ENCODE peak calls at places on chromosomes 12 and 14, in seven cellular contexts. One of them, this sample, is unnamed.

GRCh38 chr12:121499929-121500793 is 80.7 kb downstream of the KDM2B start:
- DNase-seq in psoas muscle: peak
- DNase-seq in caudate nucleus: no peak
- DNase-seq in upper lobe of right lung: peak
- DNase-seq in tibial nerve: peak
- DNase-seq in ovary: peak
- DNase-seq in esophagus muscularis mucosa: peak
- DNase-seq in this sample: peak

GRCh38 chr12:50642755-50643154 is 121.1 kb upstream of the ATF1 start:
- DNase-seq in psoas muscle: no peak
- DNase-seq in caudate nucleus: no peak
- DNase-seq in upper lobe of right lung: no peak
- DNase-seq in tibial nerve: no peak
- DNase-seq in ovary: no peak
- DNase-seq in esophagus muscularis mucosa: no peak
- DNase-seq in this sample: no peak

GRCh38 chr14:67602071-67602470 is 2.0 kb upstream of the PIGH start:
- DNase-seq in psoas muscle: no peak
- DNase-seq in caudate nucleus: no peak
- DNase-seq in upper lobe of right lung: no peak
- DNase-seq in tibial nerve: no peak
- DNase-seq in ovary: no peak
- DNase-seq in esophagus muscularis mucosa: no peak
- DNase-seq in this sample: no peak

GRCh38 chr12:6363330-6364036 is 11.9 kb downstream of the SCNN1A start:
- DNase-seq in psoas muscle: peak
- DNase-seq in caudate nucleus: no peak
- DNase-seq in upper lobe of right lung: peak
- DNase-seq in tibial nerve: peak
- DNase-seq in ovary: peak
- DNase-seq in esophagus muscularis mucosa: peak
- DNase-seq in this sample: peak

GRCh38 chr12:32486158-32486557 is 86.8 kb downstream of the FGD4 start:
- DNase-seq in psoas muscle: no peak
- DNase-seq in caudate nucleus: no peak
- DNase-seq in upper lobe of right lung: no peak
- DNase-seq in tibial nerve: no peak
- DNase-seq in ovary: no peak
- DNase-seq in esophagus muscularis mucosa: no peak
- DNase-seq in this sample: no peak

GRCh38 chr14:69045857-69046351 is 66.8 kb upstream of the ACTN1 start:
- DNase-seq in psoas muscle: no peak
- DNase-seq in caudate nucleus: no peak
- DNase-seq in upper lobe of right lung: no peak
- DNase-seq in tibial nerve: no peak
- DNase-seq in ovary: peak
- DNase-seq in esophagus muscularis mucosa: no peak
- DNase-seq in this sample: peak

GRCh38 chr12:104975621-104976343 is 10.3 kb upstream of the NOPCHAP1 start:
- DNase-seq in psoas muscle: no peak
- DNase-seq in caudate nucleus: no peak
- DNase-seq in upper lobe of right lung: no peak
- DNase-seq in tibial nerve: no peak
- DNase-seq in ovary: no peak
- DNase-seq in esophagus muscularis mucosa: no peak
- DNase-seq in this sample: no peak

GRCh38 chr14:53032161-53032803 is 81.4 kb upstream of the FERMT2 start:
- DNase-seq in psoas muscle: no peak
- DNase-seq in caudate nucleus: no peak
- DNase-seq in upper lobe of right lung: no peak
- DNase-seq in tibial nerve: no peak
- DNase-seq in ovary: no peak
- DNase-seq in esophagus muscularis mucosa: no peak
- DNase-seq in this sample: no peak

GRCh38 chr14:106803379-106803778 is 1277.0 kb downstream of the TMEM121 start:
- DNase-seq in psoas muscle: no peak
- DNase-seq in caudate nucleus: no peak
- DNase-seq in upper lobe of right lung: no peak
- DNase-seq in tibial nerve: no peak
- DNase-seq in ovary: no peak
- DNase-seq in esophagus muscularis mucosa: no peak
- DNase-seq in this sample: no peak

DNA sequence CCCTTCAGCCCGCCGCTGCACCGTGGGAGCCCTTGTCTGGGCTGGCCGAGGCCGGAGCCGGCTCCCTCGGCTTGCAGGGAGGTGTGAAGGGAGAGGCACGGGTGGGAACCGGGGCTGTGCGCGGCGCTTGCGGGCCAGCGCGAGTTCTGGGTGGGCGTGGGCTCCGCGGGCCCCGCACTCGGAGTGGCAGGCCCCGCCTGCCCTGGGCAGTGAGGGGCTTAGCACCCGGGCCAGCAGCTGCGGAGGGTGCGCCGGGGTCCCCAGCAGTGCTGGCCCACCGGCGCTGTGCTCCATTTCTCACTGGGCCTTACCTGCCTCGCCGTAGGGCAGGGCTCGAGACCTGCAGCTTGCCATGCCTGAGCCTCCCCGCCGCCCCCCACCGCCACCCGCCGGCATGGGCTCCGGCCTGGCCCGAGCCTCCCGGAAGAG is 21.4 kb downstream of the TMEM121 start:
- DNase-seq in psoas muscle: peak
- DNase-seq in caudate nucleus: no peak
- DNase-seq in upper lobe of right lung: peak
- DNase-seq in tibial nerve: no peak
- DNase-seq in ovary: no peak
- DNase-seq in esophagus muscularis mucosa: no peak
- DNase-seq in this sample: no peak
- H3K27ac ChIP-seq in psoas muscle: no peak
- H3K27ac ChIP-seq in caudate nucleus: no peak
- H3K27ac ChIP-seq in upper lobe of right lung: no peak
- H3K27ac ChIP-seq in tibial nerve: no peak
- H3K27ac ChIP-seq in ovary: no peak
- H3K27ac ChIP-seq in esophagus muscularis mucosa: no peak
- H3K27ac ChIP-seq in this sample: no peak

GRCh38 chr12:48813464-48814312 is 4.6 kb upstream of the CACNB3 start:
- DNase-seq in psoas muscle: no peak
- DNase-seq in caudate nucleus: no peak
- DNase-seq in upper lobe of right lung: no peak
- DNase-seq in tibial nerve: no peak
- DNase-seq in ovary: peak
- DNase-seq in esophagus muscularis mucosa: no peak
- DNase-seq in this sample: no peak

GRCh38 chr12:48812389-48812788 is 5.9 kb upstream of the CACNB3 start:
- DNase-seq in psoas muscle: no peak
- DNase-seq in caudate nucleus: no peak
- DNase-seq in upper lobe of right lung: no peak
- DNase-seq in tibial nerve: no peak
- DNase-seq in ovary: no peak
- DNase-seq in esophagus muscularis mucosa: no peak
- DNase-seq in this sample: no peak

GRCh38 chr12:48811454-48812090 is 6.7 kb upstream of the CACNB3 start:
- DNase-seq in psoas muscle: no peak
- DNase-seq in caudate nucleus: no peak
- DNase-seq in upper lobe of right lung: no peak
- DNase-seq in tibial nerve: no peak
- DNase-seq in ovary: no peak
- DNase-seq in esophagus muscularis mucosa: no peak
- DNase-seq in this sample: no peak

GRCh38 chr12:48814313-48815280 is 3.7 kb upstream of the CACNB3 start:
- DNase-seq in psoas muscle: peak
- DNase-seq in caudate nucleus: no peak
- DNase-seq in upper lobe of right lung: peak
- DNase-seq in tibial nerve: peak
- DNase-seq in ovary: peak
- DNase-seq in esophagus muscularis mucosa: no peak
- DNase-seq in this sample: peak

GRCh38 chr12:48810817-48811453 is 7.4 kb upstream of the CACNB3 start:
- DNase-seq in psoas muscle: no peak
- DNase-seq in caudate nucleus: no peak
- DNase-seq in upper lobe of right lung: no peak
- DNase-seq in tibial nerve: no peak
- DNase-seq in ovary: peak
- DNase-seq in esophagus muscularis mucosa: no peak
- DNase-seq in this sample: no peak
- H3K27ac ChIP-seq in psoas muscle: no peak
- H3K27ac ChIP-seq in caudate nucleus: no peak
- H3K27ac ChIP-seq in upper lobe of right lung: no peak
- H3K27ac ChIP-seq in tibial nerve: peak
- H3K27ac ChIP-seq in ovary: peak
- H3K27ac ChIP-seq in esophagus muscularis mucosa: peak
- H3K27ac ChIP-seq in this sample: no peak

GRCh38 chr14:94975366-94975765 is 182.0 kb downstream of the DICER1 start:
- DNase-seq in psoas muscle: no peak
- DNase-seq in caudate nucleus: no peak
- DNase-seq in upper lobe of right lung: no peak
- DNase-seq in tibial nerve: no peak
- DNase-seq in ovary: no peak
- DNase-seq in esophagus muscularis mucosa: peak
- DNase-seq in this sample: no peak
- H3K27ac ChIP-seq in psoas muscle: no peak
- H3K27ac ChIP-seq in caudate nucleus: no peak
- H3K27ac ChIP-seq in upper lobe of right lung: no peak
- H3K27ac ChIP-seq in tibial nerve: no peak
- H3K27ac ChIP-seq in ovary: no peak
- H3K27ac ChIP-seq in esophagus muscularis mucosa: no peak
- H3K27ac ChIP-seq in this sample: no peak

GRCh38 chr12:29320295-29321090 is 60.5 kb downstream of the ERGIC2 start:
- DNase-seq in psoas muscle: no peak
- DNase-seq in caudate nucleus: no peak
- DNase-seq in upper lobe of right lung: no peak
- DNase-seq in tibial nerve: no peak
- DNase-seq in ovary: no peak
- DNase-seq in esophagus muscularis mucosa: no peak
- DNase-seq in this sample: no peak
- H3K27ac ChIP-seq in psoas muscle: no peak
- H3K27ac ChIP-seq in caudate nucleus: no peak
- H3K27ac ChIP-seq in upper lobe of right lung: no peak
- H3K27ac ChIP-seq in tibial nerve: no peak
- H3K27ac ChIP-seq in ovary: no peak
- H3K27ac ChIP-seq in esophagus muscularis mucosa: no peak
- H3K27ac ChIP-seq in this sample: no peak

DNA sequence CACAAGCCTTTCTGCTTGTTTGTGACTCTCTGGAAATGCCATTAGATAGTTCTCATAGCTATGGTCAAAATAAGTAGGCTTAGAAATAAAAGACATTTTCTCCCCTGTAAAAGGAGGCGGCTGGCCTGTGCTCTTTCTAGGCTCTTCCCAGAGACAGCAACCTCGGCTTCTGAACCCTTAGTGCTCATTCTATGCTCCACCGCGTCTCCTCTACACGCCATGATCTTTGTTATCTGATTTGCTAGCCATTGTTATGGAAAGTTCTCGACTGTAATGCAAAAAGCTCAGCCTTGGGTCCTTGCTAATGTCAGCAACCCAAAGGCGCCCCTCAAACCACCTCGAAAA is 64.5 kb downstream of the CRADD start:
- DNase-seq in psoas muscle: no peak
- DNase-seq in caudate nucleus: no peak
- DNase-seq in upper lobe of right lung: no peak
- DNase-seq in tibial nerve: no peak
- DNase-seq in ovary: no peak
- DNase-seq in esophagus muscularis mucosa: no peak
- DNase-seq in this sample: no peak
- H3K27ac ChIP-seq in psoas muscle: peak
- H3K27ac ChIP-seq in caudate nucleus: peak
- H3K27ac ChIP-seq in upper lobe of right lung: peak
- H3K27ac ChIP-seq in tibial nerve: peak
- H3K27ac ChIP-seq in ovary: peak
- H3K27ac ChIP-seq in esophagus muscularis mucosa: peak
- H3K27ac ChIP-seq in this sample: peak

GRCh38 chr14:105533811-105534498 is 7.6 kb downstream of the TMEM121 start:
- DNase-seq in psoas muscle: peak
- DNase-seq in caudate nucleus: no peak
- DNase-seq in upper lobe of right lung: peak
- DNase-seq in tibial nerve: no peak
- DNase-seq in ovary: no peak
- DNase-seq in esophagus muscularis mucosa: no peak
- DNase-seq in this sample: no peak
- H3K27ac ChIP-seq in psoas muscle: no peak
- H3K27ac ChIP-seq in caudate nucleus: no peak
- H3K27ac ChIP-seq in upper lobe of right lung: no peak
- H3K27ac ChIP-seq in tibial nerve: no peak
- H3K27ac ChIP-seq in ovary: no peak
- H3K27ac ChIP-seq in esophagus muscularis mucosa: no peak
- H3K27ac ChIP-seq in this sample: no peak

GRCh38 chr12:77943466-77943865 is 112.8 kb downstream of the NAV3 start:
- DNase-seq in psoas muscle: no peak
- DNase-seq in caudate nucleus: no peak
- DNase-seq in upper lobe of right lung: no peak
- DNase-seq in tibial nerve: no peak
- DNase-seq in ovary: no peak
- DNase-seq in esophagus muscularis mucosa: no peak
- DNase-seq in this sample: no peak

GRCh38 chr12:77941396-77941795 is 110.7 kb downstream of the NAV3 start:
- DNase-seq in psoas muscle: no peak
- DNase-seq in caudate nucleus: no peak
- DNase-seq in upper lobe of right lung: no peak
- DNase-seq in tibial nerve: no peak
- DNase-seq in ovary: no peak
- DNase-seq in esophagus muscularis mucosa: no peak
- DNase-seq in this sample: no peak

GRCh38 chr12:77938301-77938700 is 107.6 kb downstream of the NAV3 start:
- DNase-seq in psoas muscle: no peak
- DNase-seq in caudate nucleus: no peak
- DNase-seq in upper lobe of right lung: no peak
- DNase-seq in tibial nerve: no peak
- DNase-seq in ovary: no peak
- DNase-seq in esophagus muscularis mucosa: no peak
- DNase-seq in this sample: no peak

GRCh38 chr12:77940011-77940423 is 109.3 kb downstream of the NAV3 start:
- DNase-seq in psoas muscle: no peak
- DNase-seq in caudate nucleus: no peak
- DNase-seq in upper lobe of right lung: no peak
- DNase-seq in tibial nerve: no peak
- DNase-seq in ovary: no peak
- DNase-seq in esophagus muscularis mucosa: no peak
- DNase-seq in this sample: no peak

GRCh38 chr12:77940566-77940965 is 109.9 kb downstream of the NAV3 start:
- DNase-seq in psoas muscle: no peak
- DNase-seq in caudate nucleus: no peak
- DNase-seq in upper lobe of right lung: no peak
- DNase-seq in tibial nerve: no peak
- DNase-seq in ovary: no peak
- DNase-seq in esophagus muscularis mucosa: no peak
- DNase-seq in this sample: no peak
- H3K27ac ChIP-seq in psoas muscle: no peak
- H3K27ac ChIP-seq in caudate nucleus: no peak
- H3K27ac ChIP-seq in upper lobe of right lung: no peak
- H3K27ac ChIP-seq in tibial nerve: no peak
- H3K27ac ChIP-seq in ovary: no peak
- H3K27ac ChIP-seq in esophagus muscularis mucosa: no peak
- H3K27ac ChIP-seq in this sample: no peak

This sample was measured in heart right ventricle.